ENCODE peak calls at places on chromosomes 1 and 21, in five cellular contexts. One of them, this sample, is unnamed.

GRCh38 chr1:193766329-193766728 is 579.9 kb upstream of the B3GALT2 start:
- DNase-seq in HEK293T: no peak
- DNase-seq in GM12878: no peak
- DNase-seq in H1: no peak
- DNase-seq in HepG2: no peak
- DNase-seq in this sample: no peak

GRCh38 chr1:53725238-53725689 is 13.7 kb downstream of the GLIS1 start:
- DNase-seq in GM12878: no peak
- DNase-seq in HepG2: peak
- DNase-seq in HEK293T: peak
- DNase-seq in H1: peak
- DNase-seq in this sample: peak

GRCh38 chr1:52296345-52296744 is 69.7 kb downstream of the CC2D1B start:
- DNase-seq in GM12878: peak
- DNase-seq in HEK293T: peak
- DNase-seq in HepG2: peak
- DNase-seq in H1: no peak
- DNase-seq in this sample: no peak

GRCh38 chr1:180849031-180849775 is 63.5 kb upstream of the KIAA1614 start:
- DNase-seq in H1: no peak
- DNase-seq in HEK293T: no peak
- DNase-seq in GM12878: no peak
- DNase-seq in HepG2: no peak
- DNase-seq in this sample: no peak

GRCh38 chr1:246156847-246157246 is 350.2 kb downstream of the SMYD3 start:
- DNase-seq in GM12878: no peak
- DNase-seq in HEK293T: no peak
- DNase-seq in HepG2: no peak
- DNase-seq in H1: no peak
- DNase-seq in this sample: no peak

GRCh38 chr21:42293649-42294272 is 21.4 kb downstream of the TFF3 start:
- DNase-seq in HEK293T: no peak
- DNase-seq in H1: no peak
- DNase-seq in HepG2: no peak
- DNase-seq in GM12878: no peak
- DNase-seq in this sample: no peak

GRCh38 chr1:85936470-85936869 is 220.1 kb downstream of the COL24A1 start:
- DNase-seq in HepG2: no peak
- DNase-seq in H1: no peak
- DNase-seq in HEK293T: no peak
- DNase-seq in GM12878: no peak
- DNase-seq in this sample: no peak

GRCh38 chr1:234656070-234656875 is 46.3 kb upstream of the IRF2BP2 start:
- DNase-seq in HEK293T: no peak
- DNase-seq in HepG2: no peak
- DNase-seq in GM12878: no peak
- DNase-seq in H1: peak
- DNase-seq in this sample: peak

GRCh38 chr1:172951728-172952365 is 98.9 kb downstream of the TNFSF18 start:
- DNase-seq in HepG2: no peak
- DNase-seq in H1: no peak
- DNase-seq in HEK293T: no peak
- DNase-seq in GM12878: no peak
- DNase-seq in this sample: no peak

GRCh38 chr1:244458781-244459180 is 2.3 kb upstream of the CATSPERE start:
- DNase-seq in HepG2: no peak
- DNase-seq in H1: no peak
- DNase-seq in HEK293T: no peak
- DNase-seq in GM12878: no peak
- DNase-seq in this sample: no peak

GRCh38 chr1:33147997-33148314 is 33.9 kb downstream of the TRIM62 start:
- DNase-seq in HEK293T: peak
- DNase-seq in GM12878: no peak
- DNase-seq in HepG2: peak
- DNase-seq in H1: no peak
- DNase-seq in this sample: peak

GRCh38 chr1:37035828-37036666 is 1.7 kb upstream of the GRIK3 start:
- DNase-seq in GM12878: no peak
- DNase-seq in HepG2: no peak
- DNase-seq in H1: peak
- DNase-seq in HEK293T: no peak
- DNase-seq in this sample: no peak

GRCh38 chr1:232038704-232039103 is 412.1 kb downstream of the DISC1 start:
- DNase-seq in HepG2: no peak
- DNase-seq in GM12878: no peak
- DNase-seq in H1: no peak
- DNase-seq in HEK293T: no peak
- DNase-seq in this sample: no peak

GRCh38 chr1:220887202-220887867 is 8.1 kb downstream of the HLX start:
- DNase-seq in HepG2: no peak
- DNase-seq in H1: peak
- DNase-seq in GM12878: no peak
- DNase-seq in HEK293T: no peak
- DNase-seq in this sample: peak

GRCh38 chr1:117607471-117607870 is 1.6 kb downstream of the TENT5C start:
- DNase-seq in H1: peak
- DNase-seq in HepG2: no peak
- DNase-seq in HEK293T: no peak
- DNase-seq in GM12878: no peak
- DNase-seq in this sample: peak

GRCh38 chr1:24897263-24898151 is 32.6 kb downstream of the RUNX3 start:
- DNase-seq in HepG2: no peak
- DNase-seq in GM12878: no peak
- DNase-seq in H1: no peak
- DNase-seq in HEK293T: no peak
- DNase-seq in this sample: no peak

GRCh38 chr21:18178509-18178908 is 66.1 kb upstream of the CHODL start:
- DNase-seq in H1: no peak
- DNase-seq in HEK293T: no peak
- DNase-seq in GM12878: no peak
- DNase-seq in HepG2: no peak
- DNase-seq in this sample: no peak

GRCh38 chr1:200917291-200917817 is 22.7 kb downstream of the INAVA start:
- DNase-seq in H1: no peak
- DNase-seq in HEK293T: no peak
- DNase-seq in HepG2: peak
- DNase-seq in GM12878: no peak
- DNase-seq in this sample: no peak

GRCh38 chr1:178031856-178032320 is 62.0 kb upstream of the RASAL2 start:
- DNase-seq in H1: peak
- DNase-seq in HEK293T: peak
- DNase-seq in HepG2: peak
- DNase-seq in GM12878: no peak
- DNase-seq in this sample: peak

GRCh38 chr1:43854473-43854872 is 79.1 kb upstream of the ARTN start:
- DNase-seq in H1: no peak
- DNase-seq in HEK293T: no peak
- DNase-seq in GM12878: no peak
- DNase-seq in HepG2: no peak
- DNase-seq in this sample: no peak

DNA sequence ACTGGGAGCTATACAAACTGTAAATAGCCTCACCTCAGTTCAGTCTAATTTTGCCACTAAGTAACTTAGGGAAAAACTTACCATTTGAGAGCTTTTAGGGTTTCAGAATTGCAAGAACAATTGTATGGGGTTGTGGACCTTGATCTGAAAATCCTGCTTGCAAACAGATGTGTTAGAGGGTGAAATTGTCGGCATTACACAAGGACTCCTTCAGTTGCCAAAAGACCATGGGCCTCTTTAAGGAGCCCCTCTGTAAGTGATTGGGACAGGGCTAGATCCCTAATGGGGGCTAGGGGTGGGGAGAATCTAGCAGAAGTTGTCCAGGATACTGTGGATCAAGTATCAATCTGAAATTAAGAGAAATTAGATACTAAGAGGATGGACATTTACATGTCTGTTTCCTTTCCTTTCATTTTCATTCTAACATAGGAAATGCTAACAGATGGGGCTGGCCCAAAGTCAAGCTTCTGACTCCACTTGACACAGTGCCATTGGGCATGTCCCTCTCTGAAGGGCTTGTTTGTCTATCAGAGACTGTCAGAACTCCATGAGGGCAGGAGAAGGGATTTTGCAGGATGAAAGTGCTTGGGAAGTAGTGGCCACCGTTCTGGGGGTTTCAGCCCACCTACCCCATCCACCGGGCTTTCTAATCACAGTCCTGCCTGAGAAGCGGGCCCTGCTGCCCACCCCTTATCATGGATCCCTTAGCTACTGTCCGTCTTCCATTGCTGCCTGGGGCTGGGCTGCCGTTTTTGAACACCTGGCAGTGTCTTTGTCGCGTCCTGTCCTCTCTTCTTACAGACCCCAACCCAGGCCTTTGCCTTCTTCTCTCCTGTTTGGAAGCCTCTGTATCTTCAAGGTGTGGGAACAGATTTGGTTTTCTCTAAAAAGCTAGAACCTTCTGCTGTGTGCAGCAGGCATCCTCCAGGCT is 54.7 kb downstream of the STUM start:
- DNase-seq in GM12878: no peak
- DNase-seq in HEK293T: no peak
- DNase-seq in H1: no peak
- DNase-seq in HepG2: no peak
- DNase-seq in this sample: no peak
- TF ChIP-seq SUZ12 in GM12878: no peak
- TF ChIP-seq SUZ12 in HEK293T: no peak
- TF ChIP-seq SUZ12 in H1: no peak
- TF ChIP-seq SUZ12 in HepG2: no peak
- TF ChIP-seq SUZ12 in this sample: no peak

DNA sequence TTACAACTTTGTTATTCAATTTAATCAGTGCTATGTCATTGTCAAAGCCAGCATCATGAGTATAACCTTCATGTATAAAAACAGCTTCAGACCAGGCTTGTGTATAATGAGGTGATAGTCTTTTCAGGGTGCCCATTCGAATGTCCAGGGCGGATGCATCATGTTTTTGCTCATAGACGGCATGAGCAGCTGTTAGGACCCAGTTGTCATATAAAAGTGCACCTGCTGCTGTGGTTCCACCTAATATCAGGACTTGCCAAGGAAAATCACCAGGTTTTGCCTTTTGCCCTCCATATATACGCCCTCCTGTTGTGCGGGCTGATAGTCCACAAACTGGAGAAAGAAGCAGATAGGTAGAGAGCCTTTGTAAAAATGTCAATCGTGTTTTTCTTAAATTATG is 14.9 kb downstream of the TARDBP start:
- DNase-seq in H1: no peak
- DNase-seq in HEK293T: no peak
- DNase-seq in GM12878: no peak
- DNase-seq in HepG2: no peak
- DNase-seq in this sample: no peak
- TF ChIP-seq SUZ12 in H1: no peak
- TF ChIP-seq SUZ12 in HEK293T: no peak
- TF ChIP-seq SUZ12 in GM12878: no peak
- TF ChIP-seq SUZ12 in HepG2: no peak
- TF ChIP-seq SUZ12 in this sample: no peak

GRCh38 chr21:45541221-45542039 is 810 bp downstream of the SLC19A1 start:
- DNase-seq in H1: peak
- DNase-seq in GM12878: no peak
- DNase-seq in HepG2: no peak
- DNase-seq in HEK293T: peak
- DNase-seq in this sample: no peak

GRCh38 chr21:45542242-45542666 is at the start of gene SLC19A1:
- DNase-seq in HEK293T: peak
- DNase-seq in H1: peak
- DNase-seq in HepG2: no peak
- DNase-seq in GM12878: no peak
- DNase-seq in this sample: no peak

GRCh38 chr21:45543371-45543709 is 1.1 kb upstream of the SLC19A1 start:
- DNase-seq in HEK293T: no peak
- DNase-seq in GM12878: no peak
- DNase-seq in HepG2: no peak
- DNase-seq in H1: no peak
- DNase-seq in this sample: no peak

GRCh38 chr21:45543710-45544448 is 1.6 kb upstream of the SLC19A1 start:
- DNase-seq in HepG2: no peak
- DNase-seq in GM12878: no peak
- DNase-seq in H1: peak
- DNase-seq in HEK293T: no peak
- DNase-seq in this sample: no peak

DNA sequence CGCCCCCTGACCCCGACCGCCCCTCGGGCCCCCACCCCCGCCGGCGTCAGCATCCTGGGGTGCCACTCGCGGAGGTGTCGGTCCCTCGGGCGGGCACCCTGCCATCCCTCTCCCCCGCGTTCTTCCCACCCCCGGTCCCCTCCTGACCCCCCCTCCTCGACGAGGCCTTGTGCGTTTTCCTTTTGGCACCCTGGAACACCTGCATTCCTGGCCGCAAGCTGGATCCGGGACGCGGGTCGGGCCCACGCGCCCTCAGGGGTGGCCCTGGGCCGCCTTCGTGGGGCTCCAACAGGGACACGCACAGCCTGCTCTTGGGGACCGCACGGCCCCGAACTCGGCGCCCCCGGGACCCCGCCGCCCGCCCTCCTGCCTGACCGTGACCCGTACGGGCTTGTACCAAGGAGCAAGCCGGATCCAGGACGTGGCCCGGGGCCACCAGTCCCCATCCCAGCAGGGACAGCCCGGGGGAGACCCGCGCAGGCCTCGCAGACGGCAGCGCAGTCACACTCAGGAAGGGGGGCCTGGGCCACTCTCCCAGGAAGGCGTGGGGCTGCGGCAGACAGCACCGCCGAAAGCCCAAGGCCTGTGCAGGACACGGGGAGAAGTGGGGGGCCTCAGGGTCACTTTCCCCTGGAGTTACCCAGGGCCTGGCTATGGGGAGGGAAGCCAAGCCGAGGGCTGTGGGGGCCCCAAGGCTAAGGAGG is 579 bp upstream of the SLC19A1 start:
- DNase-seq in GM12878: no peak
- DNase-seq in HepG2: no peak
- DNase-seq in HEK293T: no peak
- DNase-seq in H1: peak
- DNase-seq in this sample: no peak
- TF ChIP-seq SUZ12 in GM12878: no peak
- TF ChIP-seq SUZ12 in HepG2: no peak
- TF ChIP-seq SUZ12 in HEK293T: no peak
- TF ChIP-seq SUZ12 in H1: no peak
- TF ChIP-seq SUZ12 in this sample: no peak

GRCh38 chr1:183090386-183091006 is 67.3 kb downstream of the LAMC1 start:
- DNase-seq in H1: no peak
- DNase-seq in GM12878: no peak
- DNase-seq in HepG2: peak
- DNase-seq in HEK293T: no peak
- DNase-seq in this sample: no peak
- TF ChIP-seq SUZ12 in H1: no peak
- TF ChIP-seq SUZ12 in GM12878: no peak
- TF ChIP-seq SUZ12 in HepG2: no peak
- TF ChIP-seq SUZ12 in HEK293T: no peak
- TF ChIP-seq SUZ12 in this sample: no peak

GRCh38 chr1:57079454-57080157 is 113.8 kb upstream of the C8B start:
- DNase-seq in GM12878: no peak
- DNase-seq in HEK293T: peak
- DNase-seq in H1: no peak
- DNase-seq in HepG2: no peak
- DNase-seq in this sample: no peak
- TF ChIP-seq SUZ12 in GM12878: no peak
- TF ChIP-seq SUZ12 in HEK293T: no peak
- TF ChIP-seq SUZ12 in H1: no peak
- TF ChIP-seq SUZ12 in HepG2: no peak
- TF ChIP-seq SUZ12 in this sample: no peak

This sample was measured in NT2/D1.